ENCODE peak calls at places on chromosomes 11 and 22, in five cellular contexts. X, W, F, A and G are unnamed samples.

GRCh38 chr22:43346521-43346929 is 3.4 kb upstream of the SCUBE1 start:
- DNase-seq in X (peak; percentile 45), A (peak; percentile 72), W (peak; percentile 51), F (no peak), G (peak; percentile 87)

GRCh38 chr11:130881475-130882137 is 34.7 kb downstream of the SNX19 start:
- DNase-seq in A (no peak), X (no peak), F (no peak), W (no peak), G (no peak)

GRCh38 chr11:107538821-107539220 is 26.7 kb downstream of the ALKBH8 start:
- DNase-seq in X (no peak), F (no peak), W (no peak), A (no peak), G (no peak)

GRCh38 chr11:33842236-33842915 is 49.5 kb downstream of the LMO2 start:
- DNase-seq in F (no peak), X (no peak), W (no peak), A (peak; percentile 80), G (no peak)

GRCh38 chr11:45157247-45158209 is 11.1 kb downstream of the PRDM11 start:
- DNase-seq in F (no peak), X (no peak), A (no peak), W (no peak), G (no peak)

GRCh38 chr11:62340269-62340901 is 3.1 kb downstream of the ASRGL1 start:
- DNase-seq in F (peak; percentile 45), W (peak; percentile 18), A (peak; percentile 71), X (peak; percentile 61), G (peak; percentile 62)

GRCh38 chr11:117384045-117384444 is 56.4 kb downstream of the CEP164 start:
- DNase-seq in X (peak; percentile 76), W (no peak), A (peak; percentile 44), F (peak; percentile 96), G (no peak)

GRCh38 chr22:31344369-31345330 is 1.5 kb downstream of the PATZ1 start:
- DNase-seq in X (peak; percentile 52), W (peak; percentile 18), A (peak; percentile 50), F (peak; percentile 57), G (peak; percentile 41)

GRCh38 chr11:42311504-42311903 is 852.1 kb upstream of the LRRC4C start:
- DNase-seq in W (no peak), X (no peak), A (no peak), F (no peak), G (no peak)

GRCh38 chr11:108319541-108320145 is 96.8 kb downstream of the ATM start:
- DNase-seq in W (no peak), A (peak; percentile 23), F (peak; percentile 56), X (no peak), G (no peak)

GRCh38 chr22:37601540-37602442 is 6.8 kb upstream of the GGA1 start:
- DNase-seq in W (peak; percentile 50), X (peak; percentile 16), F (peak; percentile 33), A (peak; percentile 59), G (peak; percentile 95)

GRCh38 chr11:32386770-32387377 is 48.5 kb downstream of the WT1 start:
- DNase-seq in X (peak; percentile 86), A (peak; percentile 43), W (no peak), F (peak; percentile 7), G (no peak)

GRCh38 chr11:134409552-134410429 is 2.3 kb downstream of the B3GAT1 start:
- DNase-seq in A (no peak), W (no peak), F (no peak), X (no peak), G (no peak)

GRCh38 chr11:86869966-86870570 is 69.7 kb downstream of the PRSS23 start:
- DNase-seq in X (peak; percentile 67), A (peak; percentile 76), F (peak; percentile 63), W (peak; percentile 51), G (peak; percentile 54)

GRCh38 chr11:62536301-62536957 is 10.2 kb downstream of the AHNAK start:
- DNase-seq in W (no peak), X (no peak), A (no peak), F (no peak), G (no peak)

GRCh38 chr11:126391970-126392637 is 36.6 kb downstream of the ST3GAL4 start:
- DNase-seq in F (no peak), X (no peak), A (no peak), W (no peak), G (peak; percentile 61)

GRCh38 chr22:17161991-17162390 is 2.9 kb upstream of the HDHD5 start:
- DNase-seq in F (no peak), A (peak; percentile 71), X (no peak), W (no peak), G (no peak)

GRCh38 chr22:21710156-21710555 is 25.4 kb downstream of the YPEL1 start:
- DNase-seq in W (no peak), A (no peak), X (no peak), F (peak; percentile 31), G (no peak)

GRCh38 chr11:1194231-1194976 is 28.5 kb upstream of the MUC5B start:
- DNase-seq in F (no peak), A (no peak), W (no peak), X (no peak), G (no peak)

GRCh38 chr11:6855971-6856542 is 6.8 kb upstream of the OR10A2 start:
- DNase-seq in W (peak; percentile 59), F (peak; percentile 67), A (no peak), X (no peak), G (no peak)

GRCh38 chr11:19664896-19665548 is 47.6 kb upstream of the NAV2 start:
- DNase-seq in X (peak; percentile 31), A (no peak), W (no peak), F (peak; percentile 75), G (no peak)

GRCh38 chr22:22401381-22401780 is 107.2 kb downstream of the ZNF280B start:
- DNase-seq in X (no peak), W (no peak), F (no peak), A (no peak), G (no peak)

GRCh38 chr11:64268687-64269379 is 15.6 kb downstream of the BAD start:
- DNase-seq in A (peak; percentile 83), F (peak; percentile 48), X (peak; percentile 67), W (no peak), G (peak; percentile 80)

GRCh38 chr22:31206896-31207687 is 5.0 kb upstream of the LIMK2 start:
- DNase-seq in W (no peak), X (no peak), A (peak; percentile 97), F (no peak), G (no peak)

GRCh38 chr11:20015529-20016427 is 144.5 kb downstream of the DBX1 start:
- DNase-seq in X (no peak), A (peak; percentile 98), F (no peak), W (no peak), G (no peak)

GRCh38 chr11:122342089-122342749 is 226.2 kb upstream of the BLID start:
- DNase-seq in X (no peak), A (peak; percentile 18), F (peak; percentile 25), W (no peak), G (no peak)

GRCh38 chr11:57648791-57649735 is 649 bp downstream of the YPEL4 start:
- DNase-seq in X (peak; percentile 42), W (no peak), F (no peak), A (peak; percentile 41), G (peak; percentile 62)

GRCh38 chr22:44360686-44361381 is 48.1 kb upstream of the SHISAL1 start:
- DNase-seq in F (peak; percentile 80), X (peak; percentile 62), W (no peak), A (no peak), G (no peak)

GRCh38 chr11:62201376-62201775 is 7.1 kb upstream of the SCGB2A1 start:
- DNase-seq in F (no peak), X (no peak), A (no peak), W (no peak), G (no peak)

GRCh38 chr11:30789270-30789669 is 203.1 kb upstream of the MPPED2 start:
- DNase-seq in X (peak; percentile 72), F (peak; percentile 70), W (no peak), A (no peak), G (no peak)

GRCh38 chr11:18699848-18700261 is 1.3 kb downstream of the TMEM86A start:
- DNase-seq in W (no peak), F (no peak), A (no peak), X (no peak), G (no peak)

GRCh38 chr22:30325724-30326703 is 727 bp downstream of the TBC1D10A start:
- DNase-seq in X (peak; percentile 47), W (no peak), A (peak; percentile 43), F (no peak), G (peak; percentile 37)

GRCh38 chr22:30602049-30602448 is 4.9 kb upstream of the TCN2 start:
- DNase-seq in X (peak; percentile 41), W (no peak), F (peak; percentile 43), A (peak; percentile 59), G (peak; percentile 44)

GRCh38 chr22:20583471-20583922 is 76.1 kb downstream of the MED15 start:
- DNase-seq in W (no peak), A (no peak), F (no peak), X (no peak), G (peak; percentile 46)

GRCh38 chr11:11281626-11282025 is 71.4 kb downstream of the CSNK2A3 start:
- DNase-seq in F (no peak), X (no peak), W (no peak), A (no peak), G (no peak)
- H2AK5ac ChIP-seq in F (peak overlapping the region; percentile 36), X (no peak overlapping the region), W (peak overlapping the region; percentile 3), A (no peak overlapping the region), G (no peak overlapping the region)

GRCh38 chr22:42171946-42172345 is 41.3 kb upstream of the CYP2D6 start:
- DNase-seq in A (no peak), W (no peak), X (no peak), F (no peak), G (no peak)
- H2AK5ac ChIP-seq in A (no peak overlapping the region), W (no peak overlapping the region), X (no peak overlapping the region), F (no peak overlapping the region), G (no peak overlapping the region)

GRCh38 chr11:113693030-113693429 is 13.1 kb downstream of the TMPRSS5 start:
- DNase-seq in A (no peak), F (no peak), W (no peak), X (no peak), G (no peak)

GRCh38 chr11:113689711-113690618 is 16.1 kb downstream of the TMPRSS5 start:
- DNase-seq in W (no peak), A (no peak), X (no peak), F (no peak), G (no peak)

GRCh38 chr11:113694390-113694789 is 11.7 kb downstream of the TMPRSS5 start:
- DNase-seq in F (no peak), W (no peak), A (no peak), X (no peak), G (no peak)

GRCh38 chr11:113695207-113695606 is 10.9 kb downstream of the TMPRSS5 start:
- DNase-seq in X (no peak), A (no peak), W (no peak), F (no peak), G (no peak)

GRCh38 chr11:113690619-113691569 is 15.2 kb downstream of the TMPRSS5 start:
- DNase-seq in W (peak; percentile 36), F (peak; percentile 32), A (peak; percentile 63), X (peak; percentile 33), G (peak; percentile 76)
- H2AK5ac ChIP-seq in W (peak overlapping the region; percentile 92), F (peak overlapping the region; percentile 16), A (no peak overlapping the region), X (no peak overlapping the region), G (no peak overlapping the region)

GRCh38 chr11:36101466-36101865 is 157.6 kb downstream of the LDLRAD3 start:
- DNase-seq in X (no peak), A (no peak), W (no peak), F (no peak), G (no peak)

GRCh38 chr11:36105743-36106581 is 162.1 kb downstream of the LDLRAD3 start:
- DNase-seq in W (no peak), X (no peak), A (no peak), F (no peak), G (no peak)

GRCh38 chr11:36104660-36104992 is 160.8 kb downstream of the LDLRAD3 start:
- DNase-seq in A (no peak), F (no peak), X (no peak), W (no peak), G (no peak)

GRCh38 chr11:36102868-36103267 is 159.0 kb downstream of the LDLRAD3 start:
- DNase-seq in F (no peak), A (peak; percentile 7), W (no peak), X (no peak), G (no peak)

GRCh38 chr11:36103933-36104530 is 160.2 kb downstream of the LDLRAD3 start:
- DNase-seq in X (no peak), F (no peak), A (no peak), W (no peak), G (no peak)
- H2AK5ac ChIP-seq in X (no peak overlapping the region), F (no peak overlapping the region), A (peak overlapping the region; percentile 40), W (peak overlapping the region; percentile 77), G (no peak overlapping the region)